ENCODE peak calls at places on chromosome 19, in eight cellular contexts. U is breast epithelium, S is tibial nerve, E is uterus, W is spleen, Q is prostate gland, C is IMR-90, G is heart left ventricle. L is an unnamed sample.
A peak's percentile ranks its signal among the peaks of the same experiment; 100 is the strongest.

GRCh38 chr19:29467824-29468401 is 57.9 kb upstream of the VSTM2B start:
- DNase-seq in U (no peak), S (no peak), E (no peak), W (no peak), Q (no peak), C (peak; percentile 21), G (no peak), L (no peak)

GRCh38 chr19:19655051-19655594 is 8.4 kb downstream of the ATP13A1 start:
- DNase-seq in U (no peak), S (no peak), E (no peak), W (peak; percentile 59), Q (no peak), C (no peak), G (no peak), L (no peak)

GRCh38 chr19:2186071-2186846 is 22.5 kb downstream of the DOT1L start:
- DNase-seq in U (peak; percentile 47), S (peak; percentile 78), E (peak; percentile 89), W (no peak), Q (peak; percentile 84), C (peak; percentile 95), G (peak; percentile 88), L (peak; percentile 39)

GRCh38 chr19:16737909-16738308 is 18.3 kb downstream of the NWD1 start:
- DNase-seq in U (no peak), S (no peak), E (no peak), W (no peak), Q (peak; percentile 59), C (peak; percentile 15), G (no peak), L (no peak)

GRCh38 chr19:23917856-23918255 is 3.2 kb downstream of the ZNF726 start:
- DNase-seq in U (peak; percentile 58), S (no peak), E (no peak), W (no peak), Q (peak; percentile 14), C (no peak), G (no peak), L (no peak)

GRCh38 chr19:19342086-19343015 is 21.7 kb downstream of the MAU2 start:
- DNase-seq in U (peak; percentile 37), S (no peak), E (peak; percentile 32), W (no peak), Q (peak; percentile 33), C (peak; percentile 46), G (peak; percentile 60), L (peak; percentile 76)

GRCh38 chr19:30046522-30046921 is 104.5 kb downstream of the URI1 start:
- DNase-seq in U (no peak), S (no peak), E (no peak), W (no peak), Q (no peak), C (peak; percentile 1), G (no peak), L (no peak)

GRCh38 chr19:2461751-2462634 is 5.2 kb upstream of the LMNB2 start:
- DNase-seq in U (no peak), S (no peak), E (no peak), W (peak; percentile 85), Q (no peak), C (peak; percentile 56), G (peak; percentile 59), L (peak; percentile 34)

GRCh38 chr19:339262-339887 is 5.2 kb downstream of the MIER2 start:
- DNase-seq in U (no peak), S (no peak), E (no peak), W (peak; percentile 2), Q (no peak), C (peak; percentile 22), G (no peak), L (no peak)

GRCh38 chr19:12380444-12380737 is 14.9 kb upstream of the ZNF442 start:
- DNase-seq in U (no peak), S (no peak), E (no peak), W (no peak), Q (no peak), C (no peak), G (no peak), L (no peak)

GRCh38 chr19:12374026-12374425 is 8.5 kb upstream of the ZNF442 start:
- DNase-seq in U (no peak), S (no peak), E (no peak), W (no peak), Q (no peak), C (no peak), G (no peak), L (no peak)

GRCh38 chr19:12379732-12380443 is 14.4 kb upstream of the ZNF442 start:
- DNase-seq in U (no peak), S (no peak), E (no peak), W (no peak), Q (no peak), C (no peak), G (no peak), L (no peak)
- H3K9me3 ChIP-seq in U (peaks cover 34% of the 10 kb centered on the region), S (no peaks in the 10 kb centered on the region), E (no peaks in the 10 kb centered on the region), W (peaks cover 92% of the 10 kb centered on the region), Q (no peaks in the 10 kb centered on the region), C (peaks cover 30% of the 10 kb centered on the region), G (peaks cover 29% of the 10 kb centered on the region), L (peaks cover 16% of the 10 kb centered on the region)

DNA sequence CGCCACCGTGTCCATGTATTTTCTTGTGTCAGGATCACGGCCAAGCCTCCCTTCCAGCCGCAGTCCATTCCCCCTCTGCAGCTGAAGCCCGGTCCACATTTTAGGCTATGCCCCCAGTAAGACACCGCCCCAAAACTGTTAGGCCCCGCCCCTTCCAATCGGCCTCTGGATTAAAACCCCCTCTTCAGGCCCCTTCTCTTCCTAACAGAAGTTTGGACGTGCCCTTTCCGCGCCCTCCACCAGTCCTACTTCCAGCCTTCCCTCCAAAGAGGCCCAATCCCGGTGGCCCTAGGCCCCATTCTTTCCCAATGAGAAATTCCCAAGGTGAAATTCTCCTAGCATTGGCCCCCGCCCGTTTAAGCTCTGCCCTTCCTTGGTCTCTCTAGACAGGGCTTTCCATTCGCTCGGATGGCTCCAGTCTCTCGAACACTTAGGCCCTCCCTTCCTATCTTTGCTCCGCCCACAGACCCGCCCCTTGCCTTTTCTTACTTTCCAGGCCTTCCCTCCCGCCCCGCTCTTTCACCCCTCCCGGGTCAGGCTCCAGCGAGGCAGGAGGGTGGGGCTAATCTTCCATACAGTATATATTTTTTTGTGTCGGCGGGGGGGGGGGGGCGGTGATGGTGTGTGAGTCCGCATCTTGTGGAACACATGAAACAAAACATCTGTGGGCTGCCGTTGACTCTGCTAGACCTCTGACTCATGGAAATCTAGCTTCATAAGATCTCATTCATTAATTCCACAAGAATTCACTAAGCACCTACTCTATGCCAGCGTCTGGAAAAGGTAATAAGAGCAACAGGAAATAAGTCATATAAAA is 13.6 kb downstream of the LTBP4 start:
- DNase-seq in U (peak; percentile 75), S (peak; percentile 92), E (peak; percentile 94), W (peak; percentile 85), Q (peak; percentile 49), C (peak; percentile 99), G (peak; percentile 84), L (peak; percentile 82)
- TF ChIP-seq POLR2A in U (no peak), S (peak; percentile 24), E (peak; percentile 22), W (no peak), Q (peak; percentile 34), C (peak; percentile 54), G (peak; percentile 50), L (no peak)

GRCh38 chr19:38378866-38379265 is 4.5 kb downstream of the PSMD8 start:
- DNase-seq in U (no peak), S (no peak), E (no peak), W (no peak), Q (no peak), C (peak; percentile 59), G (no peak), L (no peak)
- H3K36me3 ChIP-seq in U (peaks cover 4% of the 10 kb centered on the region), S (peaks cover 79% of the 10 kb centered on the region), E (no peaks in the 10 kb centered on the region), W (peaks cover 59% of the 10 kb centered on the region), Q (peaks cover 28% of the 10 kb centered on the region), C (peaks cover 53% of the 10 kb centered on the region), G (peaks cover 72% of the 10 kb centered on the region), L (peaks cover 60% of the 10 kb centered on the region)

GRCh38 chr19:22634450-22634827 is 315 bp downstream of the ZNF492 start:
- DNase-seq in U (no peak), S (no peak), E (no peak), W (peak; percentile 54), Q (no peak), C (no peak), G (no peak), L (no peak)
- H3K9me3 ChIP-seq in U (no peaks in the 10 kb centered on the region), S (no peaks in the 10 kb centered on the region), E (no peaks in the 10 kb centered on the region), W (peaks cover 25% of the 10 kb centered on the region), Q (no peaks in the 10 kb centered on the region), C (no peaks in the 10 kb centered on the region), G (no peaks in the 10 kb centered on the region), L (peaks cover 9% of the 10 kb centered on the region)

DNA sequence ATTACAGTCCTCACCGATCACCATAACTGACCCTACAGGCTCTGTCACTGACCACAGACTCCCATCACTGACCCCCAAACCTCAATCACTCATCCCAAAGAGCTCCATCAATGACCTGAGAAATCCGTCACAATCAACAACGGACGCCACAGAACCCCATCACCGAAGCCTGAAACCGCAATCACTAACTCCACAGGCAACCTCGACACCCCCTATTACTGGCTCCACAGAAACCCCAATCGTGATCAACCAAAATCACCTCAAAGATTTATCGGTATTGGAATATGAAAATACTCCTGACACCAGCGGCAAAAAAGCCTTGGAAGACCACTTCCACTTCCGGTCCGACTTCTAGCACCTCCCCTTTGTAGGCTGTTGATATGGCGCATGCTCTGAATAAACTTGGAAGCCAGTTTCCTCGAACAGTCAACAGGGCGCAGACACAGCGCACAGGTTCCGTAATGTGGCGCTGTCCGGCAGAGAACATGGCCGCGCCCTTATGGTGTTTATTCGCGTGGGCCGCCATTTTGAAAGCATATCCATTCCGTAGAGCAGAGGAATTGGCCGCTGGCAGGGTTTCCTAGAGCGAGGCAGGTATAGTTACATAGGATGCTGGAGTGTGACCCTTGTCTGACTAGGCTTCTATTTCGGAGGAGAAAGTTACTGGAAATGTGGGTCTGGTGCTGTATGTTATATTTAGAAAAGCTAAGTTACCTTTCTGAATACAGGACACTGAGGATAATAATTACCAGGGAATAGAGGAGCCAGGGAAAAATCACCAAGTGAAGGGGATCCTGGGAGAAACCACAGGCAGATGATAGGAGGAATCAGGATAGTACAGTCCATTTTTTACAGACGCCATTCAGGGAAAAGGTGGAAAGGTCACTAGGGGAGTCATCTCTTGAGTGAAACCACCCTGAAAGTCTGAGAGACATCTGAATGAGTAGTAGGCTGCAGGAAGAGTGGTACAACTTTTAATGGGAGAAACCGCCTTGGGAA is at the start of gene ZNF585A:
- DNase-seq in U (peak; percentile 93), S (peak; percentile 90), E (peak; percentile 92), W (peak; percentile 96), Q (peak; percentile 95), C (peak; percentile 97), G (peak; percentile 93), L (peak; percentile 93)
- TF ChIP-seq POLR2A in U (peak; percentile 29), S (peak; percentile 21), E (peak; percentile 12), W (no peak), Q (no peak), C (peak; percentile 54), G (peak; percentile 32), L (no peak)

DNA sequence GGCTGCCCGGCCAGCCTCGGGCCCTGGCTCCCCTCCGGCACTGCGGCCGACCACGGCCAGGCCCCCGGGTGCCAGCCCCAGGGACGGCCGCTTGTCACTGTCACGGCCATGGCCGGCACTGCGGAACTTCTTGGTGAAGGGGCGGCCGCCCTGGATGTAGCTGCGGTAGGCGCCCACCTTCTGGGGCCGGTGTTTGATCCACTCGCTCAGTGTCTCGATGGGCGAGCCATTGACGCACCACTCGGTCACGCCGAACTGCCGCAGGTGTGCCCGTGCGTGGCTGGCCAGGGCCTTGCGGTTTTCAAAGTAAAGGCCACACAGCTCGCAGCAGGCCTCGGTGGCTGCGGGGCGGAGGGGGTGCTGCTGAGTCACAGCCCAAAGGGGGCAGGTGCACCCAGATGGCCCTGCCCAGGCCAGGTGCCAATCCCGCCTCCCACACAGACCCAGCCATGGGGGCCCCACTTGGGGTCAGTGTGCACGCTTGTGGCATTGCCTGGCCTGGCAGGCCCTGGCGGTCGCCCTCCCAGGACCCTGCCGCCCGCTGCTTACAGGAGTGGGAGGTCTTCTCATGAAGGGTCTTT is 6.0 kb upstream of the AKAP8L start:
- DNase-seq in U (no peak), S (no peak), E (no peak), W (no peak), Q (no peak), C (no peak), G (no peak), L (no peak)
- H3K36me3 ChIP-seq in U (peaks cover 15% of the 10 kb centered on the region), S (peaks cover 87% of the 10 kb centered on the region), E (no peaks in the 10 kb centered on the region), W (peaks cover 58% of the 10 kb centered on the region), Q (peaks cover 23% of the 10 kb centered on the region), C (peaks cover 62% of the 10 kb centered on the region), G (peaks cover 56% of the 10 kb centered on the region), L (peaks cover 77% of the 10 kb centered on the region)

L was measured in stomach.